ENCODE peak calls at places on chromosome 7, in nine cellular contexts. M, J, P, W, H, D, U, G and F are unnamed samples.

GRCh38 chr7:781228-781864 is 50.9 kb upstream of the SUN1 start:
- DNase-seq in G (no peak), D (no peak), U (no peak), H (no peak), P (no peak), M (no peak), J (no peak), W (no peak), F (no peak)

GRCh38 chr7:86629-87028 is 105.7 kb upstream of the FAM20C start:
- DNase-seq in P (no peak), H (no peak), J (no peak), U (no peak), M (no peak), G (no peak), W (no peak), D (no peak), F (no peak)

GRCh38 chr7:42226354-42226941 is 10.6 kb downstream of the GLI3 start:
- DNase-seq in D (no peak), G (no peak), W (no peak), H (no peak), P (no peak), U (peak; percentile 35), J (no peak), M (no peak), F (no peak)

GRCh38 chr7:96739609-96740008 is 30.0 kb upstream of the SEM1 start:
- DNase-seq in J (no peak), P (no peak), M (no peak), D (no peak), W (no peak), U (no peak), H (no peak), G (no peak), F (no peak)

GRCh38 chr7:18337425-18337824 is 158.1 kb upstream of the HDAC9 start:
- DNase-seq in H (no peak), J (no peak), M (peak; percentile 18), W (no peak), G (no peak), P (no peak), D (no peak), U (no peak), F (no peak)

GRCh38 chr7:56537477-56537876 is 421.3 kb upstream of the NUPR2 start:
- DNase-seq in D (no peak), H (no peak), U (no peak), P (no peak), J (no peak), M (no peak), G (no peak), W (no peak), F (no peak)

GRCh38 chr7:43522406-43523156 is 60.3 kb upstream of the STK17A start:
- DNase-seq in P (no peak), J (no peak), D (no peak), W (no peak), G (no peak), U (peak; percentile 44), H (no peak), M (no peak), F (no peak)

GRCh38 chr7:44431091-44431608 is 59.3 kb downstream of the NUDCD3 start:
- DNase-seq in W (no peak), J (no peak), M (no peak), U (no peak), H (no peak), D (no peak), P (no peak), G (no peak), F (no peak)

GRCh38 chr7:33669251-33669670 is 236.1 kb upstream of the BMPER start:
- DNase-seq in J (no peak), H (no peak), W (no peak), D (no peak), G (no peak), M (no peak), P (no peak), U (no peak), F (no peak)